ENCODE peak calls at places on chromosomes 16 and 17, in six cellular contexts. One of them, this sample, is unnamed.

GRCh38 chr17:15185625-15185991 is 79.5 kb downstream of the PMP22 start:
- DNase-seq in stomach: no peak
- DNase-seq in A549: no peak
- DNase-seq in thyroid gland: peak; percentile 31
- DNase-seq in Peyer's patch: no peak
- DNase-seq in body of pancreas: peak; percentile 50
- DNase-seq in this sample: peak; percentile 10

GRCh38 chr17:6636105-6636504 is 4.4 kb downstream of the KIAA0753 start:
- DNase-seq in A549: no peak
- DNase-seq in thyroid gland: no peak
- DNase-seq in stomach: no peak
- DNase-seq in Peyer's patch: no peak
- DNase-seq in body of pancreas: no peak
- DNase-seq in this sample: no peak

GRCh38 chr16:19429271-19429670 is 11.6 kb downstream of the TMC5 start:
- DNase-seq in body of pancreas: peak; percentile 41
- DNase-seq in thyroid gland: no peak
- DNase-seq in stomach: peak; percentile 68
- DNase-seq in A549: no peak
- DNase-seq in Peyer's patch: no peak
- DNase-seq in this sample: no peak

GRCh38 chr16:67653131-67654068 is 6.7 kb downstream of the ACD start:
- DNase-seq in thyroid gland: no peak
- DNase-seq in stomach: no peak
- DNase-seq in A549: no peak
- DNase-seq in Peyer's patch: no peak
- DNase-seq in body of pancreas: no peak
- DNase-seq in this sample: no peak

GRCh38 chr17:7714721-7715594 is 2.6 kb upstream of the DNAH2 start:
- DNase-seq in A549: no peak
- DNase-seq in body of pancreas: no peak
- DNase-seq in Peyer's patch: no peak
- DNase-seq in thyroid gland: no peak
- DNase-seq in stomach: no peak
- DNase-seq in this sample: no peak

GRCh38 chr16:66988197-66988788 is at the start of gene CES4A:
- DNase-seq in A549: no peak
- DNase-seq in thyroid gland: peak; percentile 94
- DNase-seq in Peyer's patch: peak; percentile 58
- DNase-seq in body of pancreas: no peak
- DNase-seq in stomach: no peak
- DNase-seq in this sample: no peak

GRCh38 chr17:4902540-4902939 is 358 bp downstream of the CHRNE start:
- DNase-seq in stomach: no peak
- DNase-seq in A549: no peak
- DNase-seq in body of pancreas: no peak
- DNase-seq in Peyer's patch: no peak
- DNase-seq in thyroid gland: no peak
- DNase-seq in this sample: no peak

GRCh38 chr17:3792481-3792880 is 8.5 kb downstream of the ITGAE start:
- DNase-seq in Peyer's patch: no peak
- DNase-seq in body of pancreas: no peak
- DNase-seq in A549: no peak
- DNase-seq in thyroid gland: peak; percentile 47
- DNase-seq in stomach: peak; percentile 63
- DNase-seq in this sample: no peak

GRCh38 chr17:74924250-74924948 is at the start of gene OTOP2:
- DNase-seq in A549: no peak
- DNase-seq in stomach: no peak
- DNase-seq in thyroid gland: no peak
- DNase-seq in body of pancreas: no peak
- DNase-seq in Peyer's patch: no peak
- DNase-seq in this sample: no peak

GRCh38 chr16:64712027-64712426 is 409.8 kb downstream of the CDH11 start:
- DNase-seq in thyroid gland: no peak
- DNase-seq in body of pancreas: no peak
- DNase-seq in stomach: no peak
- DNase-seq in A549: no peak
- DNase-seq in Peyer's patch: no peak
- DNase-seq in this sample: no peak

GRCh38 chr17:75695830-75696271 is 25.4 kb upstream of the ITGB4 start:
- DNase-seq in body of pancreas: no peak
- DNase-seq in thyroid gland: no peak
- DNase-seq in A549: no peak
- DNase-seq in stomach: peak; percentile 82
- DNase-seq in Peyer's patch: peak; percentile 82
- DNase-seq in this sample: no peak

GRCh38 chr16:2716948-2717347 is 3.1 kb downstream of the PRSS27 start:
- DNase-seq in A549: no peak
- DNase-seq in thyroid gland: no peak
- DNase-seq in body of pancreas: no peak
- DNase-seq in stomach: no peak
- DNase-seq in Peyer's patch: no peak
- DNase-seq in this sample: no peak

GRCh38 chr17:57751971-57752905 is 7.1 kb upstream of the CCDC182 start:
- DNase-seq in Peyer's patch: no peak
- DNase-seq in thyroid gland: no peak
- DNase-seq in A549: no peak
- DNase-seq in body of pancreas: no peak
- DNase-seq in stomach: no peak
- DNase-seq in this sample: no peak

GRCh38 chr16:66622863-66623262 is 18.4 kb downstream of the CMTM3 start:
- DNase-seq in A549: no peak
- DNase-seq in body of pancreas: no peak
- DNase-seq in stomach: no peak
- DNase-seq in Peyer's patch: no peak
- DNase-seq in thyroid gland: no peak
- DNase-seq in this sample: no peak

GRCh38 chr16:21277927-21278706 is at the start of gene CRYM:
- DNase-seq in Peyer's patch: peak; percentile 87
- DNase-seq in body of pancreas: peak; percentile 61
- DNase-seq in thyroid gland: peak; percentile 50
- DNase-seq in A549: peak; percentile 82
- DNase-seq in stomach: peak; percentile 64
- DNase-seq in this sample: peak; percentile 69

GRCh38 chr17:17079761-17080160 is 37.5 kb downstream of the MPRIP start:
- DNase-seq in A549: no peak
- DNase-seq in stomach: no peak
- DNase-seq in body of pancreas: no peak
- DNase-seq in Peyer's patch: peak; percentile 43
- DNase-seq in thyroid gland: peak; percentile 91
- DNase-seq in this sample: no peak

GRCh38 chr17:31418773-31419350 is 27.4 kb downstream of the RAB11FIP4 start:
- DNase-seq in body of pancreas: no peak
- DNase-seq in stomach: no peak
- DNase-seq in Peyer's patch: no peak
- DNase-seq in A549: no peak
- DNase-seq in thyroid gland: no peak
- DNase-seq in this sample: no peak

GRCh38 chr17:73936908-73937627 is 266.4 kb upstream of the RPL38 start:
- DNase-seq in body of pancreas: no peak
- DNase-seq in A549: no peak
- DNase-seq in thyroid gland: no peak
- DNase-seq in stomach: no peak
- DNase-seq in Peyer's patch: no peak
- DNase-seq in this sample: no peak

GRCh38 chr17:69853533-69854262 is 221.3 kb upstream of the KCNJ16 start:
- DNase-seq in stomach: no peak
- DNase-seq in body of pancreas: no peak
- DNase-seq in thyroid gland: no peak
- DNase-seq in A549: no peak
- DNase-seq in Peyer's patch: no peak
- DNase-seq in this sample: no peak

GRCh38 chr17:32496348-32497078 is 9.7 kb downstream of the CDK5R1 start:
- DNase-seq in thyroid gland: no peak
- DNase-seq in Peyer's patch: no peak
- DNase-seq in body of pancreas: no peak
- DNase-seq in stomach: no peak
- DNase-seq in A549: no peak
- DNase-seq in this sample: no peak

GRCh38 chr17:46820592-46821450 is 2.3 kb upstream of the WNT3 start:
- DNase-seq in stomach: no peak
- DNase-seq in thyroid gland: no peak
- DNase-seq in body of pancreas: no peak
- DNase-seq in A549: no peak
- DNase-seq in Peyer's patch: no peak
- DNase-seq in this sample: no peak

GRCh38 chr16:3960049-3960809 is 79.7 kb upstream of the CREBBP start:
- DNase-seq in Peyer's patch: no peak
- DNase-seq in thyroid gland: peak; percentile 69
- DNase-seq in A549: peak; percentile 63
- DNase-seq in stomach: no peak
- DNase-seq in body of pancreas: no peak
- DNase-seq in this sample: no peak

GRCh38 chr16:85777583-85778310 is 21.6 kb downstream of the EMC8 start:
- DNase-seq in A549: no peak
- DNase-seq in stomach: no peak
- DNase-seq in body of pancreas: no peak
- DNase-seq in Peyer's patch: no peak
- DNase-seq in thyroid gland: no peak
- DNase-seq in this sample: no peak

GRCh38 chr17:33044771-33045170 is 53.1 kb downstream of the SPACA3 start:
- DNase-seq in body of pancreas: no peak
- DNase-seq in stomach: no peak
- DNase-seq in thyroid gland: no peak
- DNase-seq in A549: no peak
- DNase-seq in Peyer's patch: no peak
- DNase-seq in this sample: no peak

GRCh38 chr17:27544350-27545131 is 86.4 kb upstream of the LGALS9 start:
- DNase-seq in body of pancreas: no peak
- DNase-seq in stomach: no peak
- DNase-seq in Peyer's patch: no peak
- DNase-seq in thyroid gland: no peak
- DNase-seq in A549: no peak
- DNase-seq in this sample: peak; percentile 59

GRCh38 chr16:4404247-4404966 is 12.0 kb downstream of the CORO7 start:
- DNase-seq in thyroid gland: peak; percentile 34
- DNase-seq in stomach: peak; percentile 60
- DNase-seq in Peyer's patch: peak; percentile 41
- DNase-seq in body of pancreas: peak; percentile 47
- DNase-seq in A549: peak; percentile 77
- DNase-seq in this sample: peak; percentile 71

DNA sequence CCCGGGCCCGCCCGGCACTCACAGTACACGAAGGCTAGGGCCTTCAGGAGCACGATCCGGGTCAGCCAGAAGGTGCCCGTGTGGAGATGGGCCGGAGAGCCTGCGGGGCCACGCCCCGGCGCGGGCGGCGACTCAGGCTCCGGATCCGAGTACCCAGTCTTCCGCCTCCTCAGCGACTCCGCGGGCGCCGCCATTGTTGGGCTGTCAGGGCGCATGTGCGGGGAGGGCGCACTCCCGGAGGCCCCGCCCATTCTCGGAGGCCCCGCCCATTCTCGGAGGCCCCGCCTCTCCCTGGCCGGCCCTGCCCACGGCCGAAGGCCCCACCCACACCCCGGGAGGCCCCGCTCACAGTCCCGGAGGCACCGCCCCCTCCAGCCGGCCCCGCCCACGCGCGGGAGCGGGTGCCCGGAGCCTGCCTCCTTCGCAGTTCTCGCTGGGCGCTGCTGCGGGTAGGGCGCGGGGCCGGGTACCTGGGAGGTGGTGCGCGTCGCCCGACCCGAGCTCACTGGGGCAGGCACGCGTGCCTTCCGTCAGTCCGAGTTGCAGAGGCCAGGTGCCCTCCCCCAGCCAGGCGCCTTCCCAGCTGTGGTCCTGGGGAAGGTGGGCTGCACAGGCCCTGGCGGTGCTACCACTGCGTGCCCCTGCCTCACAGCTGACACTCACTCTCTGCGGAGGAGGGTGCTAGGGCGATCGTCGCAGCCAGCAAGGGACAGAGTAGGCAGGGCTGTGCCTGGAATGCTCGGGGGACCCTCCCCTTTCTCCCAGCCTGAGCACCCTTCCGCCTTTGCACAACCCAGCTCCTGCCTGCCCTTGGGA is at the start of gene LMF1:
- DNase-seq in A549: peak; percentile 90
- DNase-seq in stomach: peak; percentile 97
- DNase-seq in Peyer's patch: peak; percentile 97
- DNase-seq in body of pancreas: peak; percentile 97
- DNase-seq in thyroid gland: peak; percentile 85
- DNase-seq in this sample: peak; percentile 94
- TF ChIP-seq POLR2A in A549: peak; percentile 78
- TF ChIP-seq POLR2A in stomach: no peak
- TF ChIP-seq POLR2A in Peyer's patch: peak; percentile 62
- TF ChIP-seq POLR2A in body of pancreas: peak; percentile 79
- TF ChIP-seq POLR2A in thyroid gland: no peak
- TF ChIP-seq POLR2A in this sample: peak; percentile 70

GRCh38 chr17:50686494-50687199 is 21.1 kb downstream of the ANKRD40 start:
- DNase-seq in stomach: peak; percentile 79
- DNase-seq in body of pancreas: peak; percentile 87
- DNase-seq in thyroid gland: peak; percentile 58
- DNase-seq in A549: peak; percentile 93
- DNase-seq in Peyer's patch: peak; percentile 90
- DNase-seq in this sample: no peak
- TF ChIP-seq POLR2A in stomach: no peak
- TF ChIP-seq POLR2A in body of pancreas: no peak
- TF ChIP-seq POLR2A in thyroid gland: no peak
- TF ChIP-seq POLR2A in A549: no peak
- TF ChIP-seq POLR2A in Peyer's patch: peak; percentile 22
- TF ChIP-seq POLR2A in this sample: no peak

DNA sequence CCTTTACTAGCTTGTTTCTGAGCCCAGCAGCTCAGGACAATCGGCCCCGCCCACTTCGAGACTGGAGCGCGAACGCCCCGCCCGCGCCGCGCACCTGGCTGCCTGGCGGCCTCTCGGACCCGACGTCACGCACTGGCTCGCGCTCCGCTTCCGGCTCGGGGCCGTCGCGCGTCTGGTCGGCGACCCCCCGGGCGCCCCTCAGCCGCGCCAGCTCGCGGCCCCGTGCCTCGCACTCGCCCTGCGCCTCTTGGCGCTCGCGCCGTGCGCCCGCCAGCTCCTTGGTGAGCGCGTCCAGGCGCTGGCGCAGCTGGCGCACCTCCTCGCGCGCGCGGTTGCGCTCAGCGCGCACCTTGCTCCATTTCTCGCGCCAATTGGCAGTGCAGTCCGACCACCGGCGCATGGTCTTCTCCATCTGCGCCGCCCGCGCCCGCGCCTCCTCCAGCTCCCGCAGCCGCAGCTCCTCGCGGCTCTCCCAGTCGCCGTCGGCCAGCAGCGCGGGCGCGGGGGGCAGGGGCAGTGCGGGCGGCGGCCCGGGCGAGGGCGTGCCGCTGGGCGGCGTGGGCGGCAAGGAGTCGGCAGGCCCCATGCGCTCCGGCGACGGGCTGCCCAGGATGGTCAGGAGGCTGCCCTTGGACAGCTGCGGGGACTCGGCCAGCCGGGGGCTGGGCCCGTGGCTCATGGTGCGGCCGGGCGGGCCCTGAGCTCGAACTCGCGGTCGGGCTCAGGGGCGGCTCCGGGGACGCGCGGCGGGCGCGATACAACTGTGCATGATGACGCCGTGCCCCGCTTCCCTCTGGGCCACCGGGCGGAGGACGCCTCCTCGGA is 7.7 kb downstream of the CCDC102A start:
- DNase-seq in stomach: peak; percentile 71
- DNase-seq in body of pancreas: no peak
- DNase-seq in A549: no peak
- DNase-seq in Peyer's patch: peak; percentile 85
- DNase-seq in thyroid gland: peak; percentile 40
- DNase-seq in this sample: no peak
- TF ChIP-seq POLR2A in stomach: no peak
- TF ChIP-seq POLR2A in body of pancreas: no peak
- TF ChIP-seq POLR2A in A549: no peak
- TF ChIP-seq POLR2A in Peyer's patch: no peak
- TF ChIP-seq POLR2A in thyroid gland: no peak
- TF ChIP-seq POLR2A in this sample: no peak

GRCh38 chr16:77789646-77790370 is 1.4 kb downstream of the VAT1L start:
- DNase-seq in A549: no peak
- DNase-seq in thyroid gland: no peak
- DNase-seq in body of pancreas: no peak
- DNase-seq in stomach: no peak
- DNase-seq in Peyer's patch: no peak
- DNase-seq in this sample: no peak
- TF ChIP-seq POLR2A in A549: no peak
- TF ChIP-seq POLR2A in thyroid gland: no peak
- TF ChIP-seq POLR2A in body of pancreas: no peak
- TF ChIP-seq POLR2A in stomach: no peak
- TF ChIP-seq POLR2A in Peyer's patch: no peak
- TF ChIP-seq POLR2A in this sample: no peak